ENCODE peak calls at places on chromosomes 4 and X, in five cellular contexts. T is fibroblast of the conjunctiva; Z is stimulated activated naive CD8-positive, alpha-beta T cell treated with anti-CD3 and anti-CD28 coated beads, Interleukin-15, amount 100 ng/mL, for 72 hours; P is NCI-H1105; M is stimulated activated CD4-positive, alpha-beta T cell treated with anti-CD3 and anti-CD28 coated beads, Interleukin-1b, Interleukin-23, amount 100 ng/mL, for 1 hour. Y is an unnamed sample.

GRCh38 chr4:1360423-1361283 is 13.6 kb downstream of the UVSSA start:
- DNase-seq in T (peak; percentile 37), Z (no peak), P (no peak), M (no peak), Y (no peak)

GRCh38 chrX:106341823-106342222 is 173.7 kb downstream of the PWWP3B start:
- DNase-seq in T (no peak), Z (no peak), P (no peak), M (no peak), Y (peak; percentile 1)

GRCh38 chrX:7028246-7028645 is 119.3 kb upstream of the STS start:
- DNase-seq in T (no peak), Z (no peak), P (no peak), M (no peak), Y (no peak)

GRCh38 chrX:143633530-143634372 is 2.1 kb downstream of the SLITRK4 start:
- DNase-seq in T (no peak), Z (no peak), P (peak; percentile 16), M (no peak), Y (no peak)

GRCh38 chr4:8599657-8600056 is 7.1 kb downstream of the CPZ start:
- DNase-seq in T (peak; percentile 30), Z (no peak), P (no peak), M (no peak), Y (peak; percentile 98)

GRCh38 chr4:118345813-118346212 is 7.0 kb downstream of the PRSS12 start:
- DNase-seq in T (no peak), Z (no peak), P (no peak), M (no peak), Y (no peak)

GRCh38 chr4:36921474-36922220 is 322.9 kb upstream of the NWD2 start:
- DNase-seq in T (no peak), Z (no peak), P (no peak), M (no peak), Y (no peak)

GRCh38 chrX:134585446-134585845 is 72.8 kb downstream of the PLAC1 start:
- DNase-seq in T (no peak), Z (no peak), P (no peak), M (no peak), Y (peak; percentile 87)

GRCh38 chr4:88196523-88197185 is 38.2 kb upstream of the ABCG2 start:
- DNase-seq in T (no peak), Z (no peak), P (no peak), M (no peak), Y (no peak)

GRCh38 chr4:186936496-186937375 is 213.1 kb upstream of the FAT1 start:
- DNase-seq in T (peak; percentile 27), Z (no peak), P (no peak), M (no peak), Y (no peak)

GRCh38 chr4:139603576-139604387 is 47.8 kb upstream of the SETD7 start:
- DNase-seq in T (peak; percentile 53), Z (no peak), P (no peak), M (no peak), Y (peak; percentile 48)

GRCh38 chr4:102598102-102598758 is 97.1 kb downstream of the NFKB1 start:
- DNase-seq in T (no peak), Z (no peak), P (no peak), M (no peak), Y (no peak)

GRCh38 chrX:133857648-133858269 is 127.6 kb downstream of the GPC3 start:
- DNase-seq in T (no peak), Z (no peak), P (no peak), M (no peak), Y (peak; percentile 18)

GRCh38 chr4:76803522-76803921 is 94.4 kb downstream of the SOWAHB start:
- DNase-seq in T (peak; percentile 34), Z (no peak), P (no peak), M (no peak), Y (peak; percentile 96)

GRCh38 chrX:38494239-38494823 is 67.0 kb upstream of the TSPAN7 start:
- DNase-seq in T (no peak), Z (no peak), P (no peak), M (no peak), Y (no peak)

GRCh38 chrX:55450259-55450658 is 1.7 kb upstream of the MAGEH1 start:
- DNase-seq in T (no peak), Z (no peak), P (no peak), M (no peak), Y (no peak)

GRCh38 chrX:71671043-71671829 is 3.9 kb downstream of the LOC101059915 start:
- DNase-seq in T (no peak), Z (no peak), P (no peak), M (peak; percentile 45), Y (no peak)

GRCh38 chr4:123744664-123745290 is 348.2 kb downstream of the SPRY1 start:
- DNase-seq in T (no peak), Z (peak; percentile 1), P (no peak), M (no peak), Y (no peak)

GRCh38 chrX:68684291-68684918 is 36.9 kb downstream of the STARD8 start:
- DNase-seq in T (no peak), Z (no peak), P (no peak), M (no peak), Y (peak; percentile 17)

GRCh38 chrX:41475611-41476241 is 28.6 kb downstream of the NYX start:
- DNase-seq in T (no peak), Z (no peak), P (no peak), M (no peak), Y (peak; percentile 69)

GRCh38 chr4:113760852-113761681 is 471 bp downstream of the CAMK2D start:
- DNase-seq in T (peak; percentile 73), Z (peak; percentile 47), P (no peak), M (peak; percentile 17), Y (peak; percentile 79)

GRCh38 chr4:28490669-28491068 is 1630.0 kb downstream of the STIM2 start:
- DNase-seq in T (no peak), Z (no peak), P (no peak), M (no peak), Y (no peak)

GRCh38 chr4:87559090-87559837 is 30.1 kb upstream of the SPARCL1 start:
- DNase-seq in T (no peak), Z (peak; percentile 62), P (peak; percentile 77), M (no peak), Y (peak; percentile 96)

GRCh38 chr4:110195561-110196205 is 2.7 kb downstream of the ELOVL6 start:
- DNase-seq in T (no peak), Z (peak; percentile 10), P (no peak), M (no peak), Y (no peak)

GRCh38 chr4:64643841-64644240 is 234.6 kb upstream of the TECRL start:
- DNase-seq in T (no peak), Z (no peak), P (no peak), M (no peak), Y (no peak)

GRCh38 chrX:143940119-143940518 is 56.2 kb downstream of the UBE2NL start:
- DNase-seq in T (no peak), Z (no peak), P (no peak), M (no peak), Y (no peak)

GRCh38 chr4:78356251-78356650 is 195.3 kb upstream of the ANXA3 start:
- DNase-seq in T (no peak), Z (no peak), P (no peak), M (no peak), Y (no peak)

GRCh38 chrX:130174051-130174704 is 2.4 kb downstream of the RAB33A start:
- DNase-seq in T (no peak), Z (no peak), P (no peak), M (no peak), Y (no peak)

GRCh38 chrX:72271812-72272211 is 5.2 kb downstream of the RPS4X start:
- DNase-seq in T (no peak), Z (no peak), P (no peak), M (no peak), Y (no peak)

GRCh38 chr4:119755599-119755998 is 127.0 kb upstream of the PDE5A start:
- DNase-seq in T (no peak), Z (no peak), P (no peak), M (no peak), Y (no peak)

GRCh38 chr4:10462876-10463275 is 5.7 kb upstream of the ZNF518B start:
- DNase-seq in T (no peak), Z (no peak), P (no peak), M (no peak), Y (no peak)

GRCh38 chr4:140662082-140662869 is 93.5 kb upstream of the UCP1 start:
- DNase-seq in T (no peak), Z (no peak), P (no peak), M (no peak), Y (no peak)

GRCh38 chrX:119735467-119735866 is 22.9 kb upstream of the SOWAHD start:
- DNase-seq in T (no peak), Z (no peak), P (peak; percentile 33), M (no peak), Y (peak; percentile 74)

GRCh38 chr4:183659029-183659870 is at the start of the genes RWDD4 and TRAPPC11:
- DNase-seq in T (peak; percentile 97), Z (peak; percentile 94), P (peak; percentile 79), M (peak; percentile 83), Y (peak; percentile 94)

GRCh38 chr4:108885211-108885610 is 122.4 kb upstream of the ETNPPL start:
- DNase-seq in T (no peak), Z (no peak), P (no peak), M (no peak), Y (no peak)

GRCh38 chr4:8526363-8526855 is 53.8 kb upstream of the GPR78 start:
- DNase-seq in T (no peak), Z (no peak), P (no peak), M (no peak), Y (no peak)

GRCh38 chr4:76830612-76831474 is 67.1 kb downstream of the SOWAHB start:
- DNase-seq in T (no peak), Z (no peak), P (peak; percentile 4), M (no peak), Y (peak; percentile 94)

GRCh38 chrX:96700625-96701024 is 16.0 kb downstream of the DIAPH2 start:
- DNase-seq in T (no peak), Z (no peak), P (no peak), M (no peak), Y (no peak)